ENCODE peak calls at places on chromosomes 6 and 20, in six cellular contexts. L, Q, F, Z, H and V are unnamed samples.

GRCh38 chr6:143064996-143065683 is 4.5 kb downstream of the AIG1 start:
- DNase-seq in H (no peak), F (no peak), L (peak; percentile 70), Z (no peak), Q (no peak), V (no peak)

GRCh38 chr6:21384211-21384610 is 209.3 kb upstream of the SOX4 start:
- DNase-seq in Q (no peak), Z (peak; percentile 86), H (no peak), F (no peak), L (no peak), V (no peak)

GRCh38 chr20:10769700-10770099 is 95.9 kb upstream of the JAG1 start:
- DNase-seq in Z (peak; percentile 55), F (no peak), H (no peak), Q (no peak), L (no peak), V (no peak)

GRCh38 chr6:14228571-14228970 is 111.0 kb downstream of the CD83 start:
- DNase-seq in F (no peak), Z (no peak), Q (no peak), L (no peak), H (no peak), V (no peak)

GRCh38 chr6:5851261-5851757 is 155.4 kb downstream of the NRN1 start:
- DNase-seq in H (no peak), F (no peak), Z (peak; percentile 30), L (no peak), Q (peak; percentile 80), V (no peak)

GRCh38 chr6:26157150-26157837 is 70.1 kb downstream of the HFE start:
- DNase-seq in H (no peak), L (no peak), F (peak; percentile 72), Z (no peak), Q (peak; percentile 85), V (no peak)

GRCh38 chr20:49612127-49612738 is 44.3 kb upstream of the PTGIS start:
- DNase-seq in F (no peak), H (no peak), Z (no peak), L (no peak), Q (no peak), V (no peak)

GRCh38 chr6:151494235-151494950 is 576 bp downstream of the CCDC170 start:
- DNase-seq in F (peak; percentile 48), Z (peak; percentile 51), L (peak; percentile 63), H (no peak), Q (no peak), V (no peak)

GRCh38 chr6:16876201-16876600 is 114.9 kb upstream of the ATXN1 start:
- DNase-seq in F (no peak), Q (no peak), Z (no peak), H (no peak), L (peak; percentile 4), V (no peak)

GRCh38 chr6:108074057-108074358 is 533 bp downstream of the OSTM1 start:
- DNase-seq in H (no peak), Q (peak; percentile 61), F (no peak), L (no peak), Z (peak; percentile 43), V (no peak)

GRCh38 chr20:43715511-43715910 is 11.3 kb downstream of the GTSF1L start:
- DNase-seq in Q (no peak), Z (no peak), H (no peak), F (no peak), L (no peak), V (no peak)

DNA sequence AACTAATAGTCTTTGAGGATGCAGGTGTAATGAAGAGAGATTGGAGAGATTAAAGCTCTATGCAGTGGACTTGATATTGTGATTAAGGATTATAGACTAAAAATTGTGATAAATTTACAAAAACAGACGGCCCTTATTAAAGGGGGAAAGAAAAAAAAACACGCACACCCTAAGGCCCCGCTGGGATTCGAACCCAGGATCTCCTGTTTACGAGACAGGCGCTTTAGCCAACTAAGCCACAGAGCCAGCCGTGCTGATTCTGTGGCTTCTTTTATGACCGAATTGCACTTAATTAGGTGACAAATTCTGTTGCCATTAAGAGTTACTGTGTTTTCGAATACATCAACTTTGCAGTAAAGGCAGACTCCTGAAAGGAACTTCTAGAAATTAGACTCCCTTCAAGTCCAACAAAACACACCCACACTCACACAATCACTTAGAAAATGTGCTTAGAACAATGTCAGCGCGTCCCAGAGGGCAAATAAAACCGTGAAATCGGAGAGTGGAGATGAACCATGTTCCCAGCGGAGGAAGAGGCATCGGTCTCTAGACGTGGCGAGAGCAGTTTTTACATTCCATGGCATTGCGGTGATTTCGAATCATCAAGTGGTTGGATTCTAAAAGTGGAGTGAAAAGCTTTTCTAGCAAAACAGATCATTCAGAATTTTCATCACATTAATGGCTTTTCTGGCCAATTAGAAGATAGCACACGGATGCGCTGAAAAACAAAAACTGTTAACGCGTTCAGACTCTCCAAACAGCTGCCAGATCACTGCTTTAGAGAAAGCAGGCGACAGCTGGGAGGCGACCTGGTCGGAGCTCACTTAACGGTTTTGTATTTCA is 122.6 kb downstream of the GPX5 start:
- DNase-seq in H (peak; percentile 49), Q (no peak), Z (peak; percentile 82), L (peak; percentile 71), F (peak; percentile 45), V (no peak)
- H3K4me3 ChIP-seq in H (peak overlapping the region; percentile 75), Q (peak overlapping the region; percentile 1), Z (peak overlapping the region; percentile 63), L (peak overlapping the region; percentile 69), F (peak overlapping the region; percentile 39), V (peak overlapping the region; percentile 61)

DNA sequence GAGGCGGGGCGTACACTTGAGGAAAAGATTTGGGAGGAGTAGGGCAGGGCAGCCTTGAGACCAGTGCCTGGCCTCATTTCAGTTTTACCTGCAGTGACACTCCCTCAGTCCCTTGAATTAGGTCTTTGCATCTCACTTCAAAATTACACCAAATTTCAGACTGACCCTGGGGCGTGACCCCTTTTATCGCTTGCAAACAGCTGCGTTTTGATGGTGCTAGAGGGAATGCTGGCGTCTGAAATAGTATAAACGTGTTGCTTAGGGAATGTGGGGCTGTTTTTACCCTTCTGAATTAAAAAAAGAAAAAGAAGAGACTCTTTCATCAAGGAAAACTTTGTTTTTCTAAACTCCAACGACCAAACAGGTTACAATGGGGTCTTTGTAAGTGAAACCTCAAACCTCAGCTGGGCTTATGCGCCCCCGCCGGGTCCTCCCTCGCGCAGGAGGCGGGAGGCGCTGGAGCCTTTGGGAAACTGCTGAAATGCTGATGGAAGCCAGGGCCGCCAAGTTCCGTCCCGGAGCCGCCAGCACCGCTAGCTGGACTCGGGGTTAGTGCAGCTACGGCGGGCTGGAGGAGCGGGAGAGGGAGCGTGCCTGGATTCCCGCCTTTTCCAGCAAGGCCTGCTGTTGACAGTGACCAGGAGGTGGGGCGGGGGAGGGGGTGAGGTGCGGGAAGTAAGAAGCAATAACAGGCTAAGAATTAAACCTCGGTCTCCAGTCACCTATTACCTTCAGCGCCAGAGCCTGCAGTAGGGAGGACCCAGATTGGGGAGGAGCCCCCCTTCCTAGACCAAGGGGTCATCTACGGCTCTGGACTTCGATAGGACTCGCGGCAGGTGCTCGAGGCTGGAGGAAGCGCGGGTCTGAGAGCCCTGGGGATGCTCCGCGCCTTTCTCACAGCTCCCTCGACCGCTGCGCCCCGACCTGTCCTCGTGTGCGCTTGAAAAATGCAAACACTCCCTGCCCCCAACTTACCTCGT is 20.7 kb downstream of the COL9A1 start:
- DNase-seq in H (no peak), L (no peak), Q (no peak), F (no peak), Z (no peak), V (no peak)
- H3K4me3 ChIP-seq in H (no peak overlapping the region), L (no peak overlapping the region), Q (no peak overlapping the region), F (no peak overlapping the region), Z (no peak overlapping the region), V (peak overlapping the region; percentile 12)

DNA sequence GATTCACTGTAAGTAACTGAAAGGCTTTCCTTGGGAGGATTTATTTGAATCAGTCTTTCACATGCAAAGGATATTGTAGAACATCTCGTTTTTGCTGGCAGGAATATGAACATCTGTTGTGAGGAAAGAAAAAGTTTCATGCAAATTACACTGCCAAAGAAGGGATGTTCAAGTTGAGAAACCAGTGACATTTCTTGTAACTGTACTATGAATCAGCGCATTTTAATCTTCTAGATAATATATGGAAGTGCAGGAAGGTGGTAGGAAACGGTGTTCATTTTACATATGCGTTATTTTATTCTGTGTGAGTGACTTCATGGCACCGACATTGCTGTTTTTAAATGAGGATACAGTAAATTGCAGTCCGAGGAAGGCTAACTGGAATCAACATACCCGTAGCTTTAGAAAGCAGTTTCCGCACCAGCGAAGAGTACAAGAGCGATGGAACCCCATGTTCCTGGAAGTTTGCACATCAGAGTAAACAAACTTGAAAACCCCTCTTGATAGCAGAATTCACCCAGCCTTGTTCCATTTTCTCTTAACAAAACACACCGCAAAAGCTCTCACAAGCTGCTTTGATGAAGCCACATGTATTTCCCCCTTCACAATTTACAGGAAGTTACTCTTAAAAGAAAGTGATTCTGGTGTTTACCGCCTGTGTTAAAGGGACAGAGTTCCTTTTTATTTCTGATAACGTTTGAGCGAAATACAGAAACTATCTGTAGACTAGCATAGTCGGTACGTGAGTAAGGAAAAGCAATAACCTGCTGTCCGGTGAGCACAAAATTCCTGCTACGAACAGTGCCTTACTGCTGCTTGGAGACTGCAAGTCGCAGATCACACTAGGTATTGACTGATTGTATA is 11.5 kb downstream of the PRDM1 start:
- DNase-seq in Q (peak; percentile 87), F (no peak), H (no peak), L (peak; percentile 25), Z (peak; percentile 76), V (no peak)
- H3K4me3 ChIP-seq in Q (peak overlapping the region; percentile 66), F (peak overlapping the region; percentile 41), H (peak overlapping the region; percentile 59), L (peak overlapping the region; percentile 41), Z (peak overlapping the region; percentile 59), V (peak overlapping the region; percentile 63)

GRCh38 chr20:41619360-41620115 is 1.4 kb upstream of the CHD6 start:
- DNase-seq in F (no peak), H (no peak), Z (peak; percentile 55), L (no peak), Q (no peak), V (no peak)
- H3K4me3 ChIP-seq in F (peak overlapping the region; percentile 65), H (peak overlapping the region; percentile 63), Z (no peak overlapping the region), L (no peak overlapping the region), Q (no peak overlapping the region), V (peak overlapping the region; percentile 89)

GRCh38 chr20:63970714-63971431 is 1.1 kb upstream of the ZNF512B start:
- DNase-seq in H (no peak), L (no peak), F (no peak), Q (no peak), Z (no peak), V (no peak)

GRCh38 chr20:63974402-63975200 is 4.8 kb downstream of the SAMD10 start:
- DNase-seq in Q (peak; percentile 53), L (no peak), H (no peak), F (peak; percentile 44), Z (no peak), V (no peak)

GRCh38 chr20:63973160-63973479 is 3.4 kb upstream of the ZNF512B start:
- DNase-seq in H (no peak), F (no peak), L (no peak), Q (no peak), Z (no peak), V (no peak)

GRCh38 chr20:63972312-63973159 is 2.8 kb upstream of the ZNF512B start:
- DNase-seq in H (no peak), Z (no peak), L (no peak), Q (no peak), F (peak; percentile 48), V (no peak)

DNA sequence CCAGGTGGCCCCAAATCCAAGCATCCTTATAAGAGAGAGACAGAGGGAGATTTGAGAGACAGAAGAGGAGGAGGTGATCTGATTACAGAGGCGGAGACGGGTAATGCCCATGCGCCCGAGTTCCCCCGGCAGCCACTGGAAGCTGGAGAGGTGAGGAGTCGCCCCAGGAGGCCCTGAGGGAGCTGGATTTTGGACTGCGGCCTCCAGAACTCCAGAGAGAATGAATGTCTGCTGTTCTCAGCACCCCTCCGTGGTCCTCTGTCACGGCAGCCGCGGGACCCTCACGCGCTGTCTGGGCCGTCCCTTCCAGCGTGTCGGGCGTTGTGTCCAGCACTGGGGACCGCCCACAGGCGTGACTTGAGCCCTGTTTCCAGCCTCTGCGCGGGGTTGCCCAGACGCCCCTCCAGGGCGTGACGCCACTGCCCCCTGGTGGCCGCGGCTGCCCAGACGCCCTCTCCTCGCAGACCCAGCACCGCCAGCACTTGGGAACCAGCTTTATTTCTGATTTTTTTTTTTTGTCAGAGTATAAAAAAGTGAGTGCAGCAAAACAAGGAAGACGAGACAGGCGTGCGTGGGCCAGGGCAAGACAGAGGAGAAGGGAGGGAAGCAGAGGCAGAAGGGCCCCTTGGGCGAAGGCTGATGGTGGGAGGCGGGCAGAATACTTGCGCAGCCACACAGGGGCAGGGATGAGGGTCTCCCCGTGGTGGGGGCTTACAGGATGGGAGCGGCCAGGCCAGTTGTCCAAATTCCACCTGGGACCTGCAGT is 4.1 kb upstream of the ZNF512B start:
- DNase-seq in H (peak; percentile 55), Z (peak; percentile 88), F (peak; percentile 83), Q (peak; percentile 92), L (peak; percentile 65), V (no peak)
- H3K4me3 ChIP-seq in H (peak overlapping the region; percentile 53), Z (peak overlapping the region; percentile 65), F (no peak overlapping the region), Q (peak overlapping the region; percentile 34), L (no peak overlapping the region), V (peak overlapping the region; percentile 66)